ENCODE peak calls at places on chromosomes 6 and 20, in five cellular contexts. U, G, S, O and Q are unnamed samples.

GRCh38 chr6:112770341-112770740 is 423.2 kb downstream of the RFPL4B start:
- DNase-seq in S (no peak), G (no peak), O (no peak), U (no peak), Q (no peak)

GRCh38 chr6:134317471-134318131 is at the start of gene SGK1:
- DNase-seq in O (no peak), U (no peak), G (peak), S (peak), Q (peak)

GRCh38 chr6:112298816-112299281 is 44.5 kb upstream of the LAMA4 start:
- DNase-seq in G (peak), S (no peak), U (peak), O (peak), Q (no peak)

GRCh38 chr6:147170269-147170668 is 33.9 kb upstream of the STXBP5 start:
- DNase-seq in U (no peak), G (peak), S (no peak), O (peak), Q (peak)

GRCh38 chr6:132789398-132789780 is 9.0 kb downstream of the SLC18B1 start:
- DNase-seq in U (no peak), S (no peak), O (no peak), G (no peak), Q (no peak)

GRCh38 chr6:67544851-67545452 is 1090.1 kb upstream of the ADGRB3 start:
- DNase-seq in G (no peak), O (no peak), S (no peak), U (no peak), Q (no peak)

GRCh38 chr6:21593927-21594421 is 423 bp downstream of the SOX4 start:
- DNase-seq in G (peak), U (no peak), O (no peak), S (peak), Q (no peak)

GRCh38 chr6:12058164-12058926 is 46.2 kb downstream of the HIVEP1 start:
- DNase-seq in G (no peak), O (no peak), S (no peak), U (no peak), Q (no peak)

GRCh38 chr20:50870572-50871161 is 60.6 kb downstream of the ADNP start:
- DNase-seq in U (no peak), S (no peak), G (peak), O (no peak), Q (no peak)

GRCh38 chr6:162854228-162854627 is 126.5 kb downstream of the PACRG start:
- DNase-seq in S (no peak), G (no peak), U (no peak), O (no peak), Q (no peak)

GRCh38 chr6:31111712-31112111 is 663 bp downstream of the C6orf15 start:
- DNase-seq in G (no peak), O (no peak), S (no peak), U (no peak), Q (no peak)

GRCh38 chr6:158026054-158026900 is 44.6 kb downstream of the SYNJ2 start:
- DNase-seq in U (no peak), G (peak), O (peak), S (peak), Q (peak)
- TF ChIP-seq CTCF in U (peak), G (peak), O (peak), S (peak), Q (peak)

DNA sequence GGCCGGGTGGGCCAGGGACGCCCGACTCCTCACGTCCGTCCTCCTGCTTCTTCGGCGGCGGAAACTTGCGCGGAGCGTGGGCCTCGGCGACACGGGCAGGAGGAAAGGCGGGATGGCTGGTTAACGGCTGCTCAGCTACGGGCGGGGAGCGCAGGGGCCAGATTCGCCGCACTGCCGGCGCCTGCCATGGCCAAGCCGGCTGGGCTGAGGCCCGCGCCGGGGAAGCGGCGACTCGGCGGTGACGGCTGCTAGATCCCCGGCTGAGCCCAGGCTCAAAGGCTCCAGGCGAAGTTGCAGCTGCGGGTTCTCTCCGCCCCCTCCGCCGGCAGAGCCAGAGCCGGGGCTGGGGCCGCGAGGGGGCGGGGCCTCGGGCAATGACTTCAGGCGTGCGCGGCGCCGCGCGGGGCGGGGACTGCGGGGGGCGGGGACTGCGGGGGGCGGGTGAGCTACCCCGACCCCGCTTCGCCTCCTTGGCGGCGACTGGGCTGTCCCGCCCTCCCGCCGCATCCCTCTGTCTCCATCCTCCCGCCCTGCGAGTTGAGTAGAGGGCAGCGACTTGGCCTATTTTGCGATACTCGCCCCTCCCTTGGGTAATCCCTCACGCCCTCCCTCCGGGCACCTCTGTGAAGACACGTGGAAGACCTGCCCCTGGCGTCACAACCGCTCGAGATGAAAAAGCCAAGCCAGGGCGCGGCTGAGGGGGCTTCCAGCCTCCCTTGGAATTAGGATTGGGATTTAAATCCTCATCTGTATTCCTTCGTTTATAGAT is at the start of gene CEP85L:
- DNase-seq in O (peak), S (peak), G (peak), U (peak), Q (peak)
- TF ChIP-seq CTCF in O (no peak), S (no peak), G (no peak), U (no peak), Q (no peak)

DNA sequence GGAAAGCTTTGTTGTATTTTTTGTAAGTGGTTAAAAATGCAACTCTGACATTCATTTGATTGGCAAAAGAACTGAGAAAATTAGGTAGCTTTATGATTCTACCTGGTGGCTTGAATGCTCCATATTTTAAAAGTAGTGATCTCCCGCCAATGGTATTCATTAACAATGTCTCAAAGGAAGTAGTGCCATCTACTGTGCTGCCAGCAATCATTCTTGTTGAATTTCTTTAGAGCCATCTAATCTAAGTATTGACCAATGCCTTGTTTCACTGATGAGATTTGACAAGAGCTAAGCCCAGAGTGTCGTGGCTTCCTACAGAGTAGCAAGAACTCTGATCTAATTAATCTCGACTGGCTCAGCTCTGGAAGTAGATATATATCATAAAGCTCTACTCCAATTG is 696.7 kb downstream of the C6orf118 start:
- DNase-seq in S (peak), O (no peak), G (no peak), U (no peak), Q (no peak)
- TF ChIP-seq CTCF in S (no peak), O (no peak), G (no peak), U (no peak), Q (no peak)

GRCh38 chr6:14784596-14785360 is 461.1 kb upstream of the JARID2 start:
- DNase-seq in U (no peak), S (no peak), G (no peak), O (no peak), Q (no peak)

GRCh38 chr6:14787274-14787673 is 458.6 kb upstream of the JARID2 start:
- DNase-seq in G (no peak), U (no peak), S (no peak), O (no peak), Q (no peak)

GRCh38 chr6:14786008-14786407 is 459.9 kb upstream of the JARID2 start:
- DNase-seq in S (no peak), O (no peak), G (no peak), U (no peak), Q (no peak)

GRCh38 chr6:14786455-14786854 is 459.4 kb upstream of the JARID2 start:
- DNase-seq in G (no peak), O (no peak), U (no peak), S (no peak), Q (no peak)

GRCh38 chr6:14787677-14788076 is 458.2 kb upstream of the JARID2 start:
- DNase-seq in S (no peak), O (no peak), U (no peak), G (no peak), Q (no peak)
- TF ChIP-seq CTCF in S (no peak), O (no peak), U (no peak), G (peak), Q (no peak)

GRCh38 chr6:723540-723939 is 30.6 kb upstream of the EXOC2 start:
- DNase-seq in O (no peak), U (no peak), G (peak), S (no peak), Q (no peak)
- TF ChIP-seq CTCF in O (peak), U (peak), G (peak), S (peak), Q (no peak)

GRCh38 chr6:6505111-6505510 is 83.4 kb upstream of the LY86 start:
- DNase-seq in O (no peak), S (no peak), G (no peak), U (no peak), Q (no peak)
- TF ChIP-seq CTCF in O (no peak), S (no peak), G (no peak), U (peak), Q (no peak)

DNA sequence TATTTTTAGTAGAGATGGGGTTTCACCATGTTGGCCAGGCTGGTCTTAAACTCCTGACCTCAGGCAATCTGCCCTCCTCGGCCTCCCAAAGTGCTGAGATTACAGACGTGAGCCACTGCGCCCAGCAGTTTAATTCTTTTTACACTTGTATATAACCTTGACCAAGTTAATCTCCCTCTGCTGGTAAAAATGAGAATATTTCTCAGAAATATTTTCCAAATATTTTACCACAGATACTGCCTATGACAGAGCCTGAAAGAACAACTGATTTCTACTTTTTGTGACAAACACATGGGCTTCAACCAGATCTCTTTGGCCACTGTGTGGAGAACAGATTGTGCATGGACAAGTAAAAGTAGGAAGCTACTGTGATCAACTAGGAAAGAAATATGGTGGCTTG is 21.2 kb upstream of the NHSL1 start:
- DNase-seq in U (no peak), S (peak), O (no peak), G (peak), Q (no peak)
- TF ChIP-seq CTCF in U (peak), S (peak), O (peak), G (peak), Q (peak)

DNA sequence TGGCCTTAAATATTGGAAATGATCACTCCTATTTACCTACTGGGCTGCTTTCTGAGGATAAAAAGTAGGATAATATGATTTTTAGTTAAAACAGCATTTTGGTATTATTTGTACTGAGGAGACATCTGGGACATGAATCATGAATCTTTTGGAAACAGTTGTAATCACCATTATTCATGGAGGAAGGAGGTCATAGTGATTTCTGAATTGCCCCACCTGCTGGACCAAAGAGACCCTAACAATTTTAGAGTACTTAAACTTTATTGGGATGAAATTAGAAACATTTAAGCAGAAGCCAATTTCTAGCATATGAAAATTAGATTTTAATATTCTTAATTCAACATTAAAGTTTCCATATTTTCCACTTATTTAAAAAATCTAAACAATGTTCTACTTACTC is 108.4 kb upstream of the SIM1 start:
- DNase-seq in O (peak), U (peak), G (peak), S (peak), Q (no peak)
- TF ChIP-seq CTCF in O (peak), U (peak), G (peak), S (peak), Q (peak)